ENCODE peak calls at places on chromosome 5, in eight cellular contexts. One of them, this sample, is unnamed.

GRCh38 chr5:139745121-139745799 is 50.3 kb upstream of the PSD2 start:
- DNase-seq in EH: peak
- DNase-seq in cardiac muscle cell: no peak
- DNase-seq in HTR-8/SVneo: peak
- DNase-seq in hepatocyte: peak
- DNase-seq in ELR: peak
- DNase-seq in OCI-LY7: no peak
- DNase-seq in AG08395: peak
- DNase-seq in this sample: peak

GRCh38 chr5:172385661-172386187 is 68.6 kb downstream of the SH3PXD2B start:
- DNase-seq in AG08395: no peak
- DNase-seq in HTR-8/SVneo: no peak
- DNase-seq in hepatocyte: no peak
- DNase-seq in OCI-LY7: no peak
- DNase-seq in cardiac muscle cell: no peak
- DNase-seq in EH: no peak
- DNase-seq in ELR: no peak
- DNase-seq in this sample: no peak

GRCh38 chr5:16855475-16855874 is 80.6 kb downstream of the MYO10 start:
- DNase-seq in ELR: no peak
- DNase-seq in OCI-LY7: no peak
- DNase-seq in AG08395: peak
- DNase-seq in EH: peak
- DNase-seq in HTR-8/SVneo: no peak
- DNase-seq in hepatocyte: no peak
- DNase-seq in cardiac muscle cell: peak
- DNase-seq in this sample: peak

GRCh38 chr5:144209421-144209820 is 38.7 kb downstream of the KCTD16 start:
- DNase-seq in AG08395: no peak
- DNase-seq in EH: no peak
- DNase-seq in ELR: no peak
- DNase-seq in HTR-8/SVneo: no peak
- DNase-seq in OCI-LY7: no peak
- DNase-seq in hepatocyte: no peak
- DNase-seq in cardiac muscle cell: no peak
- DNase-seq in this sample: no peak

GRCh38 chr5:10484774-10485141 is 43.1 kb downstream of the ROPN1L start:
- DNase-seq in AG08395: no peak
- DNase-seq in ELR: no peak
- DNase-seq in OCI-LY7: no peak
- DNase-seq in HTR-8/SVneo: no peak
- DNase-seq in cardiac muscle cell: no peak
- DNase-seq in EH: no peak
- DNase-seq in hepatocyte: no peak
- DNase-seq in this sample: no peak

GRCh38 chr5:1449081-1449630 is 3.9 kb upstream of the SLC6A3 start:
- DNase-seq in AG08395: no peak
- DNase-seq in ELR: no peak
- DNase-seq in OCI-LY7: no peak
- DNase-seq in cardiac muscle cell: no peak
- DNase-seq in HTR-8/SVneo: no peak
- DNase-seq in EH: no peak
- DNase-seq in hepatocyte: no peak
- DNase-seq in this sample: no peak

GRCh38 chr5:69414885-69415583 is at the start of gene MARVELD2:
- DNase-seq in hepatocyte: peak
- DNase-seq in HTR-8/SVneo: peak
- DNase-seq in cardiac muscle cell: peak
- DNase-seq in ELR: peak
- DNase-seq in EH: peak
- DNase-seq in OCI-LY7: no peak
- DNase-seq in AG08395: peak
- DNase-seq in this sample: peak

GRCh38 chr5:74394924-74395880 is 245.3 kb downstream of the ENC1 start:
- DNase-seq in AG08395: no peak
- DNase-seq in hepatocyte: peak
- DNase-seq in EH: no peak
- DNase-seq in ELR: no peak
- DNase-seq in cardiac muscle cell: no peak
- DNase-seq in HTR-8/SVneo: no peak
- DNase-seq in OCI-LY7: peak
- DNase-seq in this sample: peak

GRCh38 chr5:102715405-102715804 is 39.7 kb upstream of the PAM start:
- DNase-seq in ELR: peak
- DNase-seq in AG08395: peak
- DNase-seq in EH: peak
- DNase-seq in cardiac muscle cell: no peak
- DNase-seq in hepatocyte: no peak
- DNase-seq in OCI-LY7: no peak
- DNase-seq in HTR-8/SVneo: peak
- DNase-seq in this sample: peak

GRCh38 chr5:154966081-154966841 is 25.4 kb downstream of the MRPL22 start:
- DNase-seq in EH: no peak
- DNase-seq in AG08395: no peak
- DNase-seq in OCI-LY7: no peak
- DNase-seq in cardiac muscle cell: no peak
- DNase-seq in hepatocyte: no peak
- DNase-seq in HTR-8/SVneo: no peak
- DNase-seq in ELR: peak
- DNase-seq in this sample: no peak

GRCh38 chr5:181129601-181130000 is 1.4 kb downstream of the OR2V1 start:
- DNase-seq in EH: no peak
- DNase-seq in OCI-LY7: no peak
- DNase-seq in hepatocyte: no peak
- DNase-seq in cardiac muscle cell: no peak
- DNase-seq in ELR: no peak
- DNase-seq in AG08395: no peak
- DNase-seq in HTR-8/SVneo: no peak
- DNase-seq in this sample: no peak

GRCh38 chr5:108380531-108381021 is 1.3 kb downstream of the FBXL17 start:
- DNase-seq in AG08395: peak
- DNase-seq in cardiac muscle cell: peak
- DNase-seq in hepatocyte: peak
- DNase-seq in EH: peak
- DNase-seq in OCI-LY7: peak
- DNase-seq in HTR-8/SVneo: peak
- DNase-seq in ELR: peak
- DNase-seq in this sample: peak

GRCh38 chr5:125317546-125317995 is 571.1 kb upstream of the ZNF608 start:
- DNase-seq in HTR-8/SVneo: no peak
- DNase-seq in AG08395: no peak
- DNase-seq in ELR: no peak
- DNase-seq in cardiac muscle cell: no peak
- DNase-seq in OCI-LY7: no peak
- DNase-seq in hepatocyte: no peak
- DNase-seq in EH: no peak
- DNase-seq in this sample: peak

GRCh38 chr5:181164076-181164952 is 16.9 kb downstream of the OR2V2 start:
- DNase-seq in EH: peak
- DNase-seq in HTR-8/SVneo: no peak
- DNase-seq in AG08395: no peak
- DNase-seq in OCI-LY7: no peak
- DNase-seq in hepatocyte: no peak
- DNase-seq in cardiac muscle cell: no peak
- DNase-seq in ELR: peak
- DNase-seq in this sample: peak

GRCh38 chr5:36193746-36194145 is 41.8 kb downstream of the SKP2 start:
- DNase-seq in OCI-LY7: no peak
- DNase-seq in cardiac muscle cell: no peak
- DNase-seq in EH: no peak
- DNase-seq in ELR: no peak
- DNase-seq in AG08395: no peak
- DNase-seq in hepatocyte: no peak
- DNase-seq in HTR-8/SVneo: no peak
- DNase-seq in this sample: no peak

GRCh38 chr5:54630738-54631369 is 113.3 kb downstream of the SNX18 start:
- DNase-seq in hepatocyte: no peak
- DNase-seq in EH: peak
- DNase-seq in AG08395: peak
- DNase-seq in cardiac muscle cell: no peak
- DNase-seq in OCI-LY7: no peak
- DNase-seq in ELR: no peak
- DNase-seq in HTR-8/SVneo: no peak
- DNase-seq in this sample: no peak

GRCh38 chr5:13860176-13860575 is 84.3 kb downstream of the DNAH5 start:
- DNase-seq in hepatocyte: no peak
- DNase-seq in EH: no peak
- DNase-seq in cardiac muscle cell: no peak
- DNase-seq in AG08395: no peak
- DNase-seq in OCI-LY7: no peak
- DNase-seq in ELR: no peak
- DNase-seq in HTR-8/SVneo: no peak
- DNase-seq in this sample: no peak

GRCh38 chr5:68224561-68225187 is 9.1 kb downstream of the PIK3R1 start:
- DNase-seq in AG08395: peak
- DNase-seq in hepatocyte: peak
- DNase-seq in OCI-LY7: no peak
- DNase-seq in ELR: peak
- DNase-seq in EH: no peak
- DNase-seq in HTR-8/SVneo: no peak
- DNase-seq in cardiac muscle cell: no peak
- DNase-seq in this sample: no peak

GRCh38 chr5:142508027-142508426 is 177.9 kb downstream of the FGF1 start:
- DNase-seq in OCI-LY7: no peak
- DNase-seq in hepatocyte: peak
- DNase-seq in HTR-8/SVneo: no peak
- DNase-seq in AG08395: no peak
- DNase-seq in ELR: no peak
- DNase-seq in EH: no peak
- DNase-seq in cardiac muscle cell: no peak
- DNase-seq in this sample: peak

GRCh38 chr5:147452137-147452838 is 57.6 kb downstream of the DPYSL3 start:
- DNase-seq in AG08395: no peak
- DNase-seq in OCI-LY7: no peak
- DNase-seq in hepatocyte: no peak
- DNase-seq in cardiac muscle cell: no peak
- DNase-seq in EH: no peak
- DNase-seq in HTR-8/SVneo: no peak
- DNase-seq in ELR: no peak
- DNase-seq in this sample: no peak

GRCh38 chr5:14177651-14178050 is 34.5 kb downstream of the TRIO start:
- DNase-seq in OCI-LY7: no peak
- DNase-seq in cardiac muscle cell: no peak
- DNase-seq in hepatocyte: no peak
- DNase-seq in HTR-8/SVneo: no peak
- DNase-seq in AG08395: no peak
- DNase-seq in EH: peak
- DNase-seq in ELR: no peak
- DNase-seq in this sample: no peak

GRCh38 chr5:107539726-107540330 is 130.9 kb downstream of the EFNA5 start:
- DNase-seq in HTR-8/SVneo: no peak
- DNase-seq in EH: no peak
- DNase-seq in cardiac muscle cell: no peak
- DNase-seq in AG08395: no peak
- DNase-seq in OCI-LY7: no peak
- DNase-seq in hepatocyte: no peak
- DNase-seq in ELR: no peak
- DNase-seq in this sample: peak